ENCODE peak calls at places on chromosomes 16 and 17, in five cellular contexts. P is tibial artery, S is astrocyte of the spinal cord, H is T follicular helper cell, N is right lobe of liver. W is an unnamed sample.

GRCh38 chr17:64115871-64116534 is 13.9 kb downstream of the ERN1 start:
- DNase-seq in P (no peak), S (no peak), H (no peak), N (peak), W (no peak)

GRCh38 chr16:71867934-71868333 is 16.0 kb downstream of the ZNF821 start:
- DNase-seq in P (no peak), S (no peak), H (no peak), N (no peak), W (no peak)

GRCh38 chr17:21373034-21373433 is 3.1 kb upstream of the KCNJ12 start:
- DNase-seq in P (no peak), S (no peak), H (no peak), N (no peak), W (no peak)

GRCh38 chr17:73482251-73482661 is 162.0 kb downstream of the SDK2 start:
- DNase-seq in P (no peak), S (no peak), H (no peak), N (no peak), W (no peak)

GRCh38 chr16:57537596-57538234 is 1.3 kb upstream of the CCDC102A start:
- DNase-seq in P (peak), S (no peak), H (no peak), N (peak), W (peak)

GRCh38 chr16:72517154-72517553 is 345.2 kb upstream of the PMFBP1 start:
- DNase-seq in P (no peak), S (no peak), H (no peak), N (no peak), W (no peak)

GRCh38 chr17:76370261-76370993 is 14.0 kb upstream of the SPHK1 start:
- DNase-seq in P (peak), S (peak), H (no peak), N (peak), W (no peak)

GRCh38 chr17:2043785-2044184 is 2.0 kb downstream of the OVCA2 start:
- DNase-seq in P (no peak), S (peak), H (no peak), N (no peak), W (no peak)

GRCh38 chr17:8894673-8895578 is 27.5 kb upstream of the PIK3R6 start:
- DNase-seq in P (peak), S (peak), H (peak), N (peak), W (peak)

GRCh38 chr16:89798832-89799370 is 17.5 kb downstream of the FANCA start:
- DNase-seq in P (no peak), S (no peak), H (no peak), N (no peak), W (no peak)

GRCh38 chr17:78789663-78790181 is 7.6 kb upstream of the CYTH1 start:
- DNase-seq in P (peak), S (peak), H (peak), N (peak), W (peak)

GRCh38 chr16:83113317-83113716 is 486.5 kb downstream of the CDH13 start:
- DNase-seq in P (no peak), S (no peak), H (no peak), N (no peak), W (peak)

GRCh38 chr17:1340371-1340770 is 59.7 kb downstream of the YWHAE start:
- DNase-seq in P (peak), S (no peak), H (no peak), N (no peak), W (no peak)

GRCh38 chr16:81324808-81325207 is 10.0 kb downstream of the GAN start:
- DNase-seq in P (no peak), S (no peak), H (no peak), N (no peak), W (no peak)

GRCh38 chr16:25568991-25569390 is 122.8 kb upstream of the HS3ST4 start:
- DNase-seq in P (no peak), S (no peak), H (no peak), N (no peak), W (no peak)

GRCh38 chr16:7615565-7615964 is 282.9 kb downstream of the RBFOX1 start:
- DNase-seq in P (no peak), S (no peak), H (no peak), N (no peak), W (no peak)